ENCODE peak calls at places on chromosomes 1 and 21, in six cellular contexts. One of them, this sample, is unnamed.

GRCh38 chr1:24172598-24172997 is 14.5 kb downstream of the IFNLR1 start:
- DNase-seq in brain microvascular endothelial cell: no peak
- DNase-seq in GM12865: no peak
- DNase-seq in Calu3: no peak
- DNase-seq in stomach: no peak
- DNase-seq in neural progenitor cell: no peak
- DNase-seq in this sample: no peak

GRCh38 chr1:61506231-61506630 is 218.7 kb downstream of the TM2D1 start:
- DNase-seq in Calu3: no peak
- DNase-seq in stomach: no peak
- DNase-seq in brain microvascular endothelial cell: peak
- DNase-seq in GM12865: no peak
- DNase-seq in neural progenitor cell: no peak
- DNase-seq in this sample: no peak

GRCh38 chr1:31101147-31101502 is 35.6 kb upstream of the PUM1 start:
- DNase-seq in GM12865: no peak
- DNase-seq in brain microvascular endothelial cell: peak
- DNase-seq in stomach: no peak
- DNase-seq in Calu3: no peak
- DNase-seq in neural progenitor cell: no peak
- DNase-seq in this sample: no peak

GRCh38 chr1:232558974-232559373 is 71.0 kb downstream of the SIPA1L2 start:
- DNase-seq in Calu3: no peak
- DNase-seq in neural progenitor cell: peak
- DNase-seq in GM12865: no peak
- DNase-seq in stomach: no peak
- DNase-seq in brain microvascular endothelial cell: no peak
- DNase-seq in this sample: no peak

GRCh38 chr1:201013031-201013485 is 10.5 kb downstream of the KIF21B start:
- DNase-seq in Calu3: no peak
- DNase-seq in neural progenitor cell: no peak
- DNase-seq in GM12865: no peak
- DNase-seq in stomach: no peak
- DNase-seq in brain microvascular endothelial cell: no peak
- DNase-seq in this sample: no peak

GRCh38 chr1:10387611-10388386 is 11.1 kb upstream of the PGD start:
- DNase-seq in brain microvascular endothelial cell: peak
- DNase-seq in Calu3: peak
- DNase-seq in neural progenitor cell: peak
- DNase-seq in GM12865: peak
- DNase-seq in stomach: no peak
- DNase-seq in this sample: no peak

GRCh38 chr1:196160066-196160795 is 448.0 kb downstream of the KCNT2 start:
- DNase-seq in brain microvascular endothelial cell: peak
- DNase-seq in neural progenitor cell: no peak
- DNase-seq in Calu3: no peak
- DNase-seq in GM12865: no peak
- DNase-seq in stomach: no peak
- DNase-seq in this sample: no peak

GRCh38 chr1:118158918-118159317 is 26.1 kb downstream of the SPAG17 start:
- DNase-seq in Calu3: no peak
- DNase-seq in neural progenitor cell: no peak
- DNase-seq in stomach: no peak
- DNase-seq in GM12865: no peak
- DNase-seq in brain microvascular endothelial cell: peak
- DNase-seq in this sample: no peak

GRCh38 chr1:62424412-62424811 is 12.4 kb upstream of the USP1 start:
- DNase-seq in GM12865: no peak
- DNase-seq in brain microvascular endothelial cell: no peak
- DNase-seq in Calu3: peak
- DNase-seq in neural progenitor cell: no peak
- DNase-seq in stomach: no peak
- DNase-seq in this sample: peak

GRCh38 chr1:234915923-234916675 is 212.5 kb downstream of the TOMM20 start:
- DNase-seq in Calu3: no peak
- DNase-seq in stomach: peak
- DNase-seq in brain microvascular endothelial cell: no peak
- DNase-seq in GM12865: no peak
- DNase-seq in neural progenitor cell: no peak
- DNase-seq in this sample: no peak

GRCh38 chr1:78339490-78339889 is 151.3 kb upstream of the PTGFR start:
- DNase-seq in Calu3: no peak
- DNase-seq in neural progenitor cell: no peak
- DNase-seq in stomach: no peak
- DNase-seq in brain microvascular endothelial cell: peak
- DNase-seq in GM12865: no peak
- DNase-seq in this sample: no peak

GRCh38 chr1:998051-998821 is 1.7 kb downstream of the HES4 start:
- DNase-seq in GM12865: no peak
- DNase-seq in Calu3: no peak
- DNase-seq in brain microvascular endothelial cell: no peak
- DNase-seq in stomach: no peak
- DNase-seq in neural progenitor cell: peak
- DNase-seq in this sample: no peak

GRCh38 chr21:18153063-18153462 is 91.6 kb upstream of the CHODL start:
- DNase-seq in GM12865: no peak
- DNase-seq in stomach: no peak
- DNase-seq in Calu3: no peak
- DNase-seq in brain microvascular endothelial cell: peak
- DNase-seq in neural progenitor cell: no peak
- DNase-seq in this sample: no peak

GRCh38 chr1:173628888-173629287 is 6.2 kb upstream of the TEX50 start:
- DNase-seq in GM12865: no peak
- DNase-seq in brain microvascular endothelial cell: no peak
- DNase-seq in stomach: no peak
- DNase-seq in neural progenitor cell: no peak
- DNase-seq in Calu3: peak
- DNase-seq in this sample: no peak

GRCh38 chr1:162903246-162903645 is 42.3 kb upstream of the CCDC190 start:
- DNase-seq in neural progenitor cell: peak
- DNase-seq in Calu3: no peak
- DNase-seq in stomach: no peak
- DNase-seq in brain microvascular endothelial cell: no peak
- DNase-seq in GM12865: no peak
- DNase-seq in this sample: no peak

GRCh38 chr1:204599098-204599497 is 82.9 kb downstream of the MDM4 start:
- DNase-seq in GM12865: no peak
- DNase-seq in stomach: no peak
- DNase-seq in neural progenitor cell: no peak
- DNase-seq in Calu3: no peak
- DNase-seq in brain microvascular endothelial cell: no peak
- DNase-seq in this sample: no peak

GRCh38 chr1:198619375-198620140 is 19.3 kb upstream of the PTPRC start:
- DNase-seq in Calu3: no peak
- DNase-seq in neural progenitor cell: no peak
- DNase-seq in GM12865: peak
- DNase-seq in brain microvascular endothelial cell: no peak
- DNase-seq in stomach: no peak
- DNase-seq in this sample: no peak

GRCh38 chr21:17775431-17776126 is 43.6 kb downstream of the C21orf91 start:
- DNase-seq in GM12865: peak
- DNase-seq in brain microvascular endothelial cell: no peak
- DNase-seq in neural progenitor cell: no peak
- DNase-seq in stomach: no peak
- DNase-seq in Calu3: no peak
- DNase-seq in this sample: no peak

GRCh38 chr1:241531195-241532172 is 694 bp upstream of the KMO start:
- DNase-seq in brain microvascular endothelial cell: no peak
- DNase-seq in neural progenitor cell: peak
- DNase-seq in stomach: no peak
- DNase-seq in GM12865: peak
- DNase-seq in Calu3: no peak
- DNase-seq in this sample: no peak

GRCh38 chr1:41612953-41613352 is 128.5 kb upstream of the EDN2 start:
- DNase-seq in brain microvascular endothelial cell: no peak
- DNase-seq in Calu3: no peak
- DNase-seq in GM12865: no peak
- DNase-seq in neural progenitor cell: no peak
- DNase-seq in stomach: no peak
- DNase-seq in this sample: peak

GRCh38 chr21:34021726-34022125 is 51.7 kb upstream of the MRPS6 start:
- DNase-seq in GM12865: no peak
- DNase-seq in neural progenitor cell: no peak
- DNase-seq in Calu3: no peak
- DNase-seq in stomach: no peak
- DNase-seq in brain microvascular endothelial cell: no peak
- DNase-seq in this sample: no peak

GRCh38 chr1:226216056-226216455 is 7.4 kb upstream of the MIXL1 start:
- DNase-seq in Calu3: no peak
- DNase-seq in brain microvascular endothelial cell: no peak
- DNase-seq in neural progenitor cell: no peak
- DNase-seq in GM12865: no peak
- DNase-seq in stomach: no peak
- DNase-seq in this sample: no peak

GRCh38 chr1:167454929-167455785 is 63.2 kb downstream of the CD247 start:
- DNase-seq in Calu3: peak
- DNase-seq in neural progenitor cell: peak
- DNase-seq in GM12865: peak
- DNase-seq in brain microvascular endothelial cell: peak
- DNase-seq in stomach: peak
- DNase-seq in this sample: no peak
- TF ChIP-seq CTCF in Calu3: no peak
- TF ChIP-seq CTCF in neural progenitor cell: no peak
- TF ChIP-seq CTCF in GM12865: no peak
- TF ChIP-seq CTCF in brain microvascular endothelial cell: no peak
- TF ChIP-seq CTCF in stomach: no peak
- TF ChIP-seq CTCF in this sample: no peak

GRCh38 chr1:237677979-237678378 is 212.7 kb downstream of the ZP4 start:
- DNase-seq in GM12865: peak
- DNase-seq in Calu3: peak
- DNase-seq in neural progenitor cell: no peak
- DNase-seq in stomach: no peak
- DNase-seq in brain microvascular endothelial cell: peak
- DNase-seq in this sample: no peak
- TF ChIP-seq CTCF in GM12865: no peak
- TF ChIP-seq CTCF in Calu3: no peak
- TF ChIP-seq CTCF in neural progenitor cell: peak
- TF ChIP-seq CTCF in stomach: peak
- TF ChIP-seq CTCF in brain microvascular endothelial cell: no peak
- TF ChIP-seq CTCF in this sample: peak

GRCh38 chr1:14915356-14916054 is 238.0 kb upstream of the TMEM51 start:
- DNase-seq in stomach: peak
- DNase-seq in GM12865: peak
- DNase-seq in brain microvascular endothelial cell: no peak
- DNase-seq in neural progenitor cell: peak
- DNase-seq in Calu3: peak
- DNase-seq in this sample: no peak

GRCh38 chr1:14921057-14921456 is 232.5 kb upstream of the TMEM51 start:
- DNase-seq in Calu3: no peak
- DNase-seq in brain microvascular endothelial cell: peak
- DNase-seq in stomach: no peak
- DNase-seq in neural progenitor cell: no peak
- DNase-seq in GM12865: peak
- DNase-seq in this sample: no peak

GRCh38 chr1:14922942-14923341 is 230.6 kb upstream of the TMEM51 start:
- DNase-seq in stomach: no peak
- DNase-seq in Calu3: no peak
- DNase-seq in GM12865: no peak
- DNase-seq in brain microvascular endothelial cell: no peak
- DNase-seq in neural progenitor cell: peak
- DNase-seq in this sample: no peak

GRCh38 chr1:14919755-14920154 is 233.8 kb upstream of the TMEM51 start:
- DNase-seq in stomach: no peak
- DNase-seq in GM12865: no peak
- DNase-seq in Calu3: no peak
- DNase-seq in brain microvascular endothelial cell: no peak
- DNase-seq in neural progenitor cell: no peak
- DNase-seq in this sample: no peak

GRCh38 chr1:14919289-14919688 is 234.3 kb upstream of the TMEM51 start:
- DNase-seq in Calu3: no peak
- DNase-seq in neural progenitor cell: no peak
- DNase-seq in brain microvascular endothelial cell: no peak
- DNase-seq in GM12865: no peak
- DNase-seq in stomach: no peak
- DNase-seq in this sample: no peak
- TF ChIP-seq CTCF in Calu3: no peak
- TF ChIP-seq CTCF in neural progenitor cell: no peak
- TF ChIP-seq CTCF in brain microvascular endothelial cell: no peak
- TF ChIP-seq CTCF in GM12865: no peak
- TF ChIP-seq CTCF in stomach: no peak
- TF ChIP-seq CTCF in this sample: no peak

GRCh38 chr1:25477448-25478034 is 46.8 kb downstream of the MACO1 start:
- DNase-seq in stomach: no peak
- DNase-seq in GM12865: peak
- DNase-seq in neural progenitor cell: no peak
- DNase-seq in Calu3: no peak
- DNase-seq in brain microvascular endothelial cell: no peak
- DNase-seq in this sample: no peak

GRCh38 chr1:25473653-25474225 is 43.0 kb downstream of the MACO1 start:
- DNase-seq in stomach: no peak
- DNase-seq in neural progenitor cell: no peak
- DNase-seq in Calu3: no peak
- DNase-seq in brain microvascular endothelial cell: no peak
- DNase-seq in GM12865: peak
- DNase-seq in this sample: no peak

GRCh38 chr1:25478633-25479032 is 47.9 kb downstream of the MACO1 start:
- DNase-seq in GM12865: no peak
- DNase-seq in Calu3: peak
- DNase-seq in brain microvascular endothelial cell: no peak
- DNase-seq in stomach: no peak
- DNase-seq in neural progenitor cell: no peak
- DNase-seq in this sample: no peak

GRCh38 chr1:25474439-25475047 is 43.8 kb downstream of the MACO1 start:
- DNase-seq in brain microvascular endothelial cell: no peak
- DNase-seq in stomach: no peak
- DNase-seq in Calu3: no peak
- DNase-seq in GM12865: no peak
- DNase-seq in neural progenitor cell: no peak
- DNase-seq in this sample: no peak

DNA sequence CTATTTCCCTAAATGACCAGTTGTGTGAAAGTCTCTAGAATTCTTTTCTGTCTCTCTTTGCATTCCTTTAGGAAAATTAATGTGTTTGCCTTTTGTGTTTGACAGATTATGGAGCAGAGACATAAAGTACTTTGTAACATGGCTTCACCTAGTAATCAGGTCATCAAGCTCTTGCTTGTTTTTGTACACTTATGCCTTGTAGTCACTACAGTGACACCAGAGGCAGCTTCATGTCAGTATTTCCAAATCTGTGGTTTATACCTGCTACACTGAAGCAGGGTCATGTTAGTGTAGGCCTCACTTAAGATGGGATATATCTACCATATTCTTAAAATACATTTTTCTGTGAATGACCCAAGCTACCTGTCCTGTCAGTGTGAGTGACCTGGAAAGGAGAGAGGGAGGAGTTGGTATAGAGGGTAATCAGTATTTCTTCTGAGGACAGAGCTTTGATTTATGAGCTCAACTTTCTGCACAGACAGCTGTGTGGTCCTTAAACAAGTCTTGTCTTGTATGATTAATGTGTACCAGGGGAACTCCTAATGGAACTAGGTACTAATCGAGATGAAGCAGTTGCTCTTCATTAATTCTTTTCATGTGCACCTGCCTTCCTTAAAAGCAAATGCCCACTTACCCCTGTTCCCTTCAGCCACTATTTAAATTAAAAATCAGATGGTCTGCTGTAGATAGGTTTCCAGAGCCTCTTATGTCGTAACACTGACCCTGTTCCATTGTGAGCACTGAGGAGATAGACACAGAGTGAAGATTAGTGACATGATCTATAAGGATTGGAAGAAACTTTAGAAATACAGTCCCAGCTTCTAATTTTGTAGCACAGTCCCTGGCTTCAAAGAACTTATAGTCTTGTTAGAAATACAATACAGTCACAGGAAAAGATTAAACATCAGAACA is 45.7 kb downstream of the MACO1 start:
- DNase-seq in neural progenitor cell: no peak
- DNase-seq in brain microvascular endothelial cell: no peak
- DNase-seq in Calu3: no peak
- DNase-seq in stomach: no peak
- DNase-seq in GM12865: no peak
- DNase-seq in this sample: no peak
- TF ChIP-seq CTCF in neural progenitor cell: no peak
- TF ChIP-seq CTCF in brain microvascular endothelial cell: no peak
- TF ChIP-seq CTCF in Calu3: no peak
- TF ChIP-seq CTCF in stomach: no peak
- TF ChIP-seq CTCF in GM12865: no peak
- TF ChIP-seq CTCF in this sample: no peak

This sample was measured in osteocyte.